ENCODE peak calls at places on chromosome 7, in eight cellular contexts. N is GM12878, H is ascending aorta, M is aorta, W is psoas muscle, Q is left ventricle myocardium inferior, Y is transverse colon, G is heart right ventricle. I is an unnamed sample. For H3K4me1, the result is how much of the 10 kb centered on the place peaks cover.

GRCh38 chr7:3957735-3958491 is 656.9 kb downstream of the SDK1 start:
- DNase-seq in G (no peak), M (no peak), H (no peak), W (no peak), Q (no peak), Y (no peak), N (peak), I (no peak)

GRCh38 chr7:105278973-105279687 is 109.6 kb downstream of the SRPK2 start:
- DNase-seq in G (no peak), Y (no peak), H (no peak), W (no peak), M (no peak), Q (no peak), N (no peak), I (no peak)

GRCh38 chr7:92645531-92646061 is 55.4 kb upstream of the FAM133B start:
- DNase-seq in N (no peak), G (no peak), M (no peak), Q (no peak), W (no peak), H (no peak), Y (peak), I (peak)

GRCh38 chr7:90178592-90179279 is 24.5 kb downstream of the STEAP1 start:
- DNase-seq in N (peak), M (no peak), H (no peak), Y (no peak), Q (no peak), W (no peak), G (no peak), I (no peak)

GRCh38 chr7:138105216-138105615 is 29.0 kb downstream of the AKR1D1 start:
- DNase-seq in G (no peak), W (no peak), M (no peak), H (no peak), Q (no peak), N (no peak), Y (no peak), I (no peak)

GRCh38 chr7:23044581-23044980 is 30.7 kb upstream of the HYCC1 start:
- DNase-seq in M (no peak), G (no peak), W (no peak), Q (no peak), N (no peak), Y (no peak), H (no peak), I (no peak)

GRCh38 chr7:110590415-110590814 is 500.5 kb upstream of the LRRN3 start:
- DNase-seq in G (no peak), M (no peak), Q (no peak), W (no peak), N (no peak), Y (no peak), H (no peak), I (no peak)

GRCh38 chr7:18638594-18639452 is 143.3 kb downstream of the HDAC9 start:
- DNase-seq in W (no peak), M (no peak), H (no peak), G (no peak), Y (no peak), N (no peak), Q (no peak), I (no peak)

GRCh38 chr7:39299695-39300094 is 266.5 kb upstream of the YAE1 start:
- DNase-seq in N (no peak), Y (no peak), Q (no peak), M (no peak), H (no peak), W (no peak), G (no peak), I (no peak)

GRCh38 chr7:107172318-107173032 is 3.7 kb downstream of the HBP1 start:
- DNase-seq in M (no peak), G (no peak), H (no peak), N (no peak), Y (no peak), Q (no peak), W (no peak), I (no peak)

GRCh38 chr7:71925663-71926062 is 486.5 kb downstream of the CALN1 start:
- DNase-seq in G (no peak), Y (no peak), N (no peak), M (no peak), H (no peak), W (no peak), Q (no peak), I (no peak)

GRCh38 chr7:41052736-41053135 is 650.2 kb downstream of the INHBA start:
- DNase-seq in H (no peak), N (no peak), G (no peak), W (no peak), Q (no peak), M (no peak), Y (no peak), I (no peak)

GRCh38 chr7:140607441-140607989 is 33.1 kb downstream of the DENND2A start:
- DNase-seq in N (no peak), W (peak), Y (peak), G (peak), M (peak), Q (peak), H (no peak), I (peak)
- H3K27ac ChIP-seq in N (no peak), W (peak), Y (peak), G (peak), M (no peak), Q (peak), H (no peak), I (peak)

DNA sequence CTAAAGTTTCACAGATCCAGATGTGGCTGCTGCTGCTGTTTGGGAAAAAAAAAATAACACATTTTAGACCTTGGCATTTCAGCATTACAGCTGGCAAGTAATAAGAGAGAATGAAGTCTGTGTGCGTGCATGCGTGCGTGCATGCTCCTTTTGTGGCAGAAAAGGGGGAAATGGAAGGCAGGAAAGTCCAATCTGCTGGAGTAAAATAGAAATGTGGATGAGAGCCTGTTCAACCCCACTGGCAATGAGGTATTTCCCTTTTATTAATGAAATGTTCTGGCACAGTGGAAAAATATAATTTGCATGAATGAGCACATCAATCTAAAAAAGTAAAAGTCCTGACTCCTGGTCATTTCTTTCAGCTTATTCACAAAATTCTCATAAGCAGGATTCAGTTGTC is 137.1 kb upstream of the SEMA3A start:
- DNase-seq in N (no peak), H (no peak), Y (no peak), M (no peak), Q (no peak), W (no peak), G (no peak), I (no peak)
- H3K4me1 ChIP-seq in N (under half), H (under half), Y (under half), M (under half), Q (under half), W (under half), G (under half), I (under half)

GRCh38 chr7:111647881-111648280 is 85.6 kb upstream of the IMMP2L start:
- DNase-seq in H (no peak), Y (no peak), M (no peak), N (no peak), Q (no peak), W (no peak), G (no peak), I (no peak)
- H3K27ac ChIP-seq in H (no peak), Y (no peak), M (no peak), N (no peak), Q (no peak), W (no peak), G (no peak), I (no peak)

DNA sequence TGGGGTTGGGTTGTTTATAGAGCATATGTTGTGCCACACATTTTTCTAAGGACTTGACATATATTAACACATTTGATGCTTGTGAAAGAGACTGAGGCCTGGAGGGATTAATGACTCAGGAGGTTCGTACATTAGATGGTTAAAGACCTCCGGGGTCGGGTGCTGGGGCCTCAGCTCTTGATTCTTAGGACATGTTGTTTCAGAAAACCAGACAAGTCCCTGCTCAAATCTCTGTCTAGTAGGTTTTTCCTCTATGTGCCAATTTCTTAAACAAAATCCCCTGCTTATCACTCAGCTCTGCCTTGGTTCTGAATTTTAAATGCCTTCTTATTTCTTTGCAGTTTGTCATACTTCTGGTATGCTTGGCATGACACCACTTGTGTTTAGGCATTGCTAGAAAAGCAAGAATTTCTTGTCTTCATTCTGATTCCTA is 5.8 kb downstream of the UPP1 start:
- DNase-seq in G (no peak), Y (no peak), W (no peak), Q (no peak), N (no peak), M (no peak), H (no peak), I (no peak)
- H3K4me1 ChIP-seq in G (under half), Y (under half), W (under half), Q (under half), N (under half), M (under half), H (under half), I (under half)

GRCh38 chr7:151792011-151792410 is 84.9 kb downstream of the PRKAG2 start:
- DNase-seq in Q (no peak), Y (no peak), M (no peak), N (no peak), W (no peak), H (no peak), G (no peak), I (no peak)
- H3K27ac ChIP-seq in Q (no peak), Y (no peak), M (no peak), N (no peak), W (no peak), H (no peak), G (no peak), I (no peak)

GRCh38 chr7:139654270-139655181 is 123.3 kb downstream of the HIPK2 start:
- DNase-seq in Q (no peak), Y (no peak), N (no peak), G (no peak), M (no peak), H (no peak), W (no peak), I (no peak)
- H3K4me1 ChIP-seq in Q (half or more), Y (under half), N (under half), G (half or more), M (under half), H (under half), W (under half), I (half or more)

GRCh38 chr7:75772081-75773077 is at the start of gene CCL26:
- DNase-seq in M (peak), G (peak), W (peak), Q (peak), Y (peak), N (no peak), H (no peak), I (peak)
- H3K27ac ChIP-seq in M (no peak), G (no peak), W (no peak), Q (peak), Y (peak), N (no peak), H (no peak), I (no peak)

GRCh38 chr7:140596751-140597424 is 43.7 kb downstream of the DENND2A start:
- DNase-seq in N (no peak), W (no peak), Q (no peak), Y (no peak), H (no peak), G (no peak), M (no peak), I (no peak)
- H3K4me1 ChIP-seq in N (under half), W (under half), Q (under half), Y (under half), H (under half), G (under half), M (under half), I (under half)

GRCh38 chr7:43591551-43592180 is 8.8 kb downstream of the STK17A start:
- DNase-seq in G (no peak), Q (no peak), H (no peak), M (no peak), N (no peak), W (no peak), Y (no peak), I (no peak)
- H3K27ac ChIP-seq in G (no peak), Q (no peak), H (peak), M (no peak), N (peak), W (no peak), Y (peak), I (no peak)

GRCh38 chr7:130897515-130898419 is 163.8 kb upstream of the KLF14 start:
- DNase-seq in W (no peak), M (no peak), Y (no peak), G (no peak), H (no peak), Q (no peak), N (peak), I (no peak)
- H3K4me1 ChIP-seq in W (half or more), M (under half), Y (half or more), G (half or more), H (under half), Q (half or more), N (half or more), I (half or more)